ENCODE peak calls at places on chromosome 16, in ten cellular contexts. W is heart right ventricle, H is hepatocyte, D is neural progenitor cell, X is heart left ventricle, T is RWPE2, L is tibial nerve, S is left ventricle myocardium inferior, Z is endothelial cell of umbilical vein, F is body of pancreas. G is an unnamed sample. For H3K36me3, the result is how much of the 10 kb centered on the place peaks cover.

GRCh38 chr16:57994778-57995177 is 5.7 kb downstream of the ZNF319 start:
- DNase-seq in H (peak), L (no peak), T (no peak), S (peak), X (peak), F (peak), Z (no peak), D (peak), W (peak), G (peak)

GRCh38 chr16:57846078-57846697 is 43.9 kb upstream of the KIFC3 start:
- DNase-seq in W (no peak), X (no peak), H (no peak), F (peak), L (no peak), D (peak), S (no peak), Z (no peak), T (no peak), G (peak)

GRCh38 chr16:55849536-55849935 is 16.6 kb upstream of the CES1 start:
- DNase-seq in L (no peak), Z (no peak), S (no peak), W (no peak), X (no peak), H (no peak), F (no peak), T (no peak), D (no peak), G (no peak)

GRCh38 chr16:87661561-87661960 is 59.3 kb downstream of the JPH3 start:
- DNase-seq in T (no peak), D (peak), S (no peak), L (no peak), Z (peak), H (peak), F (peak), W (peak), X (peak), G (peak)

GRCh38 chr16:14028207-14028606 is 42.9 kb upstream of the MRTFB start:
- DNase-seq in X (no peak), Z (no peak), L (no peak), S (no peak), W (no peak), T (no peak), H (no peak), F (no peak), D (no peak), G (no peak)

GRCh38 chr16:31351246-31351936 is 3.6 kb upstream of the ITGAX start:
- DNase-seq in Z (no peak), H (no peak), T (peak), D (no peak), F (no peak), X (no peak), W (no peak), S (no peak), L (no peak), G (no peak)

GRCh38 chr16:57479422-57480126 is 6.7 kb downstream of the DOK4 start:
- DNase-seq in S (peak), W (peak), L (no peak), Z (peak), X (peak), T (no peak), D (peak), F (peak), H (peak), G (peak)

GRCh38 chr16:57023541-57024249 is 34.3 kb downstream of the NLRC5 start:
- DNase-seq in T (no peak), X (no peak), H (no peak), S (no peak), L (no peak), Z (no peak), D (no peak), W (no peak), F (no peak), G (no peak)

GRCh38 chr16:11572301-11572995 is 14.3 kb downstream of the LITAF start:
- DNase-seq in T (no peak), Z (no peak), X (no peak), L (no peak), F (no peak), W (no peak), D (no peak), H (no peak), S (peak), G (peak)

GRCh38 chr16:69165584-69165983 is 21.4 kb upstream of the SNTB2 start:
- DNase-seq in X (no peak), L (no peak), D (no peak), H (no peak), F (no peak), S (no peak), W (no peak), T (no peak), Z (no peak), G (no peak)

GRCh38 chr16:69169051-69169450 is 17.9 kb upstream of the SNTB2 start:
- DNase-seq in Z (no peak), D (no peak), X (no peak), S (no peak), L (no peak), H (no peak), F (no peak), W (no peak), T (no peak), G (no peak)

GRCh38 chr16:69169607-69170352 is 17.2 kb upstream of the SNTB2 start:
- DNase-seq in Z (no peak), T (no peak), S (no peak), L (no peak), D (no peak), F (no peak), X (no peak), H (no peak), W (no peak), G (no peak)

GRCh38 chr16:69166946-69167930 is 19.7 kb upstream of the SNTB2 start:
- DNase-seq in T (no peak), D (no peak), X (no peak), F (no peak), H (no peak), L (no peak), S (no peak), Z (peak), W (no peak), G (no peak)

DNA sequence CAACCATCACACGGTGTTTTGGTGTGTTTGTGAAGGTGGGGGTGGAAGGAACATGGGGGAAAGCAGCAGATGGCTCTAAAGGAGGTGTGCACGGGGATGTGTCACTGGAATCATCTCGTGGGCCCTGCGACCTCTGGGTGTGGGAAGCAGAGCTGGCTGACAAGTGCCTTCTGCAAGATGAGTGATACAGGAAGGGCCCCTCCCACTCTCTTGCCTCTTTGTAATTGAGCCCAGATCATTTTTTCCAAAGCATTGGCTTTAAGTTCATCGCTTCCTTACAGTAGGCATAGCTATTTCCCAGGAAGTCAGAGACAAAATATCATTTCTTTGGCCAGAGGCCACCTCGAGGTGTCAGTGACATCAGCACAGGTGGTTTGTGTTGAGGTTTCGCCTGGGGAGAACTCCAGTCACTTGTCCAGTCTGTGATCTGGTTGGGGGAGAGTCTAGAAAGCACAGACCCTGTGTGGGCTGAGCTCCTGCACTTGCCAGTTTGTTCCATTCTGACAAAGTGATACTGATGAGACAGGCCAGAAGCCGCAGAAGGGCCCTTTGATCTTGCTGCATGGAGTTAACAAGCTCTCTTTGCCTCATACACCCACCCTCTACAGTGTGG is 20.6 kb upstream of the SNTB2 start:
- DNase-seq in T (no peak), L (no peak), Z (peak), S (no peak), F (no peak), W (no peak), H (no peak), X (no peak), D (no peak), G (no peak)
- H3K36me3 ChIP-seq in T (half or more), L (under half), Z (under half), S (half or more), F (under half), W (half or more), H (under half), X (half or more), D (under half), G (half or more)

GRCh38 chr16:72932677-72933335 is 115.1 kb downstream of the ZFHX3 start:
- DNase-seq in S (no peak), T (no peak), W (no peak), Z (no peak), H (no peak), X (no peak), F (no peak), L (no peak), D (no peak), G (no peak)

GRCh38 chr16:72934661-72935403 is 113.1 kb downstream of the ZFHX3 start:
- DNase-seq in F (no peak), T (no peak), H (no peak), W (no peak), Z (no peak), D (no peak), L (no peak), X (no peak), S (no peak), G (no peak)

GRCh38 chr16:72928089-72928981 is 119.6 kb downstream of the ZFHX3 start:
- DNase-seq in S (no peak), L (no peak), H (no peak), X (no peak), T (peak), W (no peak), F (no peak), Z (no peak), D (no peak), G (no peak)

GRCh38 chr16:72935896-72936295 is 112.0 kb downstream of the ZFHX3 start:
- DNase-seq in F (peak), D (no peak), W (no peak), X (no peak), T (no peak), L (peak), H (no peak), Z (no peak), S (no peak), G (no peak)

DNA sequence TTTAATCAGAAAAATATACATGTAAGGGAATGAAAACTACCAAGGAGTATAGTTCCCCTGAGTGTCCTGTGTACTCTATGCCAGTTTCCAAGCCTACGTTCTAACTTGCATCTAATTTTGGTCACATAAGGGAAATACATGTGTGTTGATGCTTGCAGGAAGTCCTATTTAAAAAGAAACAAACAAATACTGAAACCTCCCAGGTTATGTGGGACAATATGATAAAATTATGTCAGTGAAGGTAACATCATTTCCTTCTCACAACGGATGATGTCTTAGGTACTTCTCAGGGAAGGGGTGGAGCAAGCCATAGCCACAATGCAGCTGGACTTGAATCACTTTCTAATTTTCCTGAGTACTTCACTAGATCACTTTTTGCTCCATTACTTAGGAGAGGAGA is 115.9 kb downstream of the ZFHX3 start:
- DNase-seq in Z (no peak), X (no peak), D (no peak), W (no peak), F (no peak), S (no peak), L (no peak), T (no peak), H (no peak), G (no peak)
- TF ChIP-seq CTCF in Z (no peak), X (no peak), D (no peak), W (no peak), F (no peak), S (no peak), L (no peak), T (no peak), H (no peak), G (no peak)

DNA sequence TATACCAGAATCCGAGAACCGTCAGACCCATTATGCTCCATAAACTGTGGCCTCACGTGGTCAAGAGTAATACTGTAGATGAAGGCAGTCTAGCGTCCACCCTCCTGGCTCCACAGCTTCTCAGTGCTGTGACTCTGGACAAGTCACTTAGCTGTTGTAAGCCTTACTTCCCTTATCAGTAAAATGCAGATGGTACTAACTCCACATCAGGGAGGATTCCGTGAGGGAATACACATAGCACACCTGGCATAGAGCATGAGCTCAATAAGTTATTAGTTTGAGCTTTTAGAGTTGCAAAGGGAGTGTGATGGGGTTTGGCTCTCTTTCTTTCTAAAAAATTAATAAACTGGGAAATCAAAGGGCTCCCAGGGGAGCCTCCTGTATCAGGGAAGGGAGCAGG is 49.9 kb downstream of the CDYL2 start:
- DNase-seq in X (no peak), T (no peak), L (no peak), F (no peak), Z (no peak), D (no peak), H (no peak), W (no peak), S (no peak), G (no peak)
- H3K36me3 ChIP-seq in X (under half), T (under half), L (under half), F (under half), Z (under half), D (under half), H (under half), W (under half), S (under half), G (under half)

GRCh38 chr16:67445913-67446907 is 15.3 kb downstream of the HSD11B2 start:
- DNase-seq in T (no peak), L (no peak), S (peak), H (peak), F (peak), W (peak), X (peak), D (no peak), Z (no peak), G (no peak)
- TF ChIP-seq CTCF in T (no peak), L (no peak), S (peak), H (no peak), F (no peak), W (no peak), X (no peak), D (no peak), Z (no peak), G (no peak)

GRCh38 chr16:89552913-89553312 is 7.6 kb upstream of the RPL13 start:
- DNase-seq in F (no peak), L (no peak), Z (no peak), D (no peak), X (no peak), T (no peak), H (no peak), W (no peak), S (no peak), G (no peak)

GRCh38 chr16:89552329-89552728 is 8.2 kb upstream of the RPL13 start:
- DNase-seq in T (no peak), L (no peak), F (no peak), Z (no peak), S (no peak), D (no peak), H (no peak), W (no peak), X (no peak), G (no peak)

GRCh38 chr16:89548344-89549006 is 12.0 kb upstream of the RPL13 start:
- DNase-seq in X (no peak), S (no peak), W (no peak), F (no peak), D (no peak), L (no peak), Z (no peak), T (no peak), H (no peak), G (no peak)

GRCh38 chr16:89549007-89549700 is 11.3 kb upstream of the RPL13 start:
- DNase-seq in T (no peak), S (no peak), D (no peak), H (no peak), Z (no peak), F (no peak), W (no peak), L (no peak), X (no peak), G (no peak)

GRCh38 chr16:89550421-89550988 is 10.0 kb upstream of the RPL13 start:
- DNase-seq in W (no peak), L (no peak), D (no peak), X (no peak), T (no peak), H (no peak), S (no peak), F (no peak), Z (no peak), G (no peak)
- H3K36me3 ChIP-seq in W (half or more), L (under half), D (under half), X (half or more), T (half or more), H (under half), S (half or more), F (under half), Z (under half), G (half or more)

DNA sequence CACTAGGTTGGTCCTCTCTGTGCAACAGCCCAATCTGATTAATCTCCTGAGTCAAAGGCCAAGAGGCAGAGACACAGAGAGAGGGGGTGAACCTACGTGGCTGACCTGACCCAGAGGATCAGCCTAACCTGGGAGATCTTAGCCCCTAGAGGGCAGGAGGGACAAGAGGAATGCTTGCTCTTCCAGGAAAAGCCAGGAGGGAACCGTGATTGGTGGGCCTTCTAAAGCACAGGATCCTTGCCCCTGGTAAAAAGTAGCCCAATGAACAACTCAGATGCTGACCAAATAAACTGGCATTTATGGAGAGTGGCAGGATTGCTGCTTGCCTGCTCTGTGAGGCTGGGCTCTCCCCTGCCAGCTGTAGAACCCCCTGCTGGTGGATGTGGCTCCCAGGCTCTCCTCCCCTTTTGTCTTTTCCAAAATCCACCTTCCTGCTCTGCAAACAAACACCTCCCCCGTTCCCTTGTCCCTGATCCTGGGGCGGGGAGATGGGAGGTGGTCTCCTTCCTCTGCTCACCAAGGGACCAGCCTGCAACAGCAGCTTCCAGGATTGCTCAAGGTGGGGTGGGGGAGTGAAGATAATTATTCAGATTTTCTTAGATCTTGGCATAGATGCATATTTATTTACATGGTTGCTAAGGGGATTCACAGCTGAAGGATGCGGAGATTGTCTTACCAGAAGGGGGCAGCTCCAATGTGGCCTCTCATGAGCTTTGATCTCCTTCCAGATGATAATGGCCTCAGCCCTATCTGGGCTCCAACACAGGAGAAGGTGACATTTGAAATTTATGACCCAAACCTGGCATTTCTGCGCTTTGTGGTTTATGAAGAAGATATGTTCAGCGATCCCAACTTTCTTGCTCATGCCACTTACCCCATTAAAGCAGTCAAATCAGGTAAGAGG is 71.9 kb downstream of the SDR42E1 start:
- DNase-seq in W (no peak), D (peak), L (no peak), X (no peak), Z (peak), H (no peak), F (no peak), T (no peak), S (no peak), G (peak)
- TF ChIP-seq CTCF in W (no peak), D (peak), L (no peak), X (no peak), Z (peak), H (no peak), F (no peak), T (peak), S (no peak), G (peak)

DNA sequence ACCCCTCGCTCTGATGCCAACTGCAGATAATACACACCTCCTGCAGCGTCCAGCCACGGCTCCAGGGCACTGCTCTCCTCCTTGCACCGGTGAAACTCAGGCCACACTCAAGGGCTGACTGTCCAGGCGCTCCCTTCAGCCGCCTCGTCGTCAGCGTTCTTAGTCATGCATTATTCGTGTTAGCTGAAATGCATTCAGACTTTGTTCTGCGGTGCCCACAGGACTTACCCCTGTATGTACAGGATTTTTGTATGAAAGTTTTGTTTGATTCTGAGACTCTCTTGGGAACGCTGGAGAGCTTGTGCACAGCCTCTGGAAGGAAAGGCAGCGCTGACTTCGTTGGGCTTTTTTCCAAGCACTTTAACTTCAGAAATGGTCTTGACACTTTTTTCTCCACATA is 22.1 kb downstream of the CIBAR2 start:
- DNase-seq in Z (no peak), H (no peak), D (no peak), L (no peak), F (no peak), W (no peak), S (no peak), X (no peak), T (no peak), G (no peak)
- H3K36me3 ChIP-seq in Z (under half), H (under half), D (under half), L (under half), F (under half), W (under half), S (under half), X (under half), T (under half), G (under half)

DNA sequence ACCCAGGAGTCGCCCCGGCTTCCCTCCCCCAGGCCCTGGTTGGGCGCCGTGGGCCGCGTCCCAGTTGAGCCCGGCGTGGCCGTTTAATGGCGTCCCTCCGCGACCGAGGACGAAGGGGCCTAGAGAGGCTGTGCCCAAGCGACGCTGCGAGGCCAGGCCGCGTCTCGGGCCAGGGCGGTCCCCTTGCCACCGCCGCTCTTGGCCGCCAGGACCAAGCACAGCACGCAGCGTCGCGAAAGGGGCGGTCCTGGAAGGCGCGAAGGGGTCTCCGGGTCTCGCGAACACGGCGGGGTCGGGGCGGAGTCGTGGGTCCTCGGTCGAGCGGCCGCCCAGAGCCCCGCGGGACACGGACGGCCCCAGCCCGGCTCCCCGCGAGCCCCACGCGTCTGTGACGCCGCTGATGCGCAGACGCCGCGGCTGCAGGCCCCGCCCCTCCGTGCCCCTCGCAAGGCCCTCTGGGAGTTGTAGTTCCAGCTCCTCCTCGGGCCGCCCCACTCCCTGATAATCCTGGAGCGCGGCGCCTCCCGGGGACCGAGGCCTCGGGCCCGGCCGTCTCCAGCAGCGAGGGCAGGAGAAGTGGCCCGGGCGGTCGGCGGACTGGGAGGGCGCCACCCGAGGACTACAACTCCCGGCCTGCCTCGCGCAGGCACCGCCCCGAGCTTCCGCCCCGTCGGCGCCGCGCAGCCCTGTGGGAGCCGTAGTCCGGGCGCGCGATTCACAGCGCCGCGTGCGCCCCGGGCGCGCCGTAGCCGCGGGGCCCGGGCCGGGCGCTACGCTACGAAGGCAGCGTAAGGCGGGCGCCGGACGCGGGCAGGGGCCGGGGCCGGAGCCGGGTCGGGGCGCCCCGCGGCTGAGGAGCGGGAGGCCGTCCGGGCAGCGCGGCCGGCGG is at the start of gene CAPN15:
- DNase-seq in X (peak), Z (peak), S (peak), H (peak), L (peak), D (peak), W (peak), T (no peak), F (peak), G (peak)
- TF ChIP-seq CTCF in X (no peak), Z (no peak), S (peak), H (no peak), L (no peak), D (peak), W (no peak), T (no peak), F (peak), G (peak)

GRCh38 chr16:46961373-46962353 is 11.8 kb downstream of the DNAJA2 start:
- DNase-seq in X (no peak), F (no peak), L (no peak), W (no peak), D (no peak), T (no peak), H (no peak), Z (no peak), S (no peak), G (no peak)
- H3K36me3 ChIP-seq in X (half or more), F (under half), L (half or more), W (half or more), D (under half), T (half or more), H (under half), Z (under half), S (half or more), G (half or more)

G was measured in endodermal cell.